ENCODE peak calls at places on chromosomes 12 and 14, in seven cellular contexts. Z is endothelial cell of umbilical vein, I is H1, E is K562, J is HCT116, V is HepG2, Y is SK-N-SH. Q is an unnamed sample. For H3K4me1, the result is how much of the 10 kb centered on the place peaks cover.

GRCh38 chr12:46107591-46107990 is 117.2 kb upstream of the SCAF11 start:
- DNase-seq in Z (no peak), I (no peak), E (no peak), J (no peak), V (no peak), Y (no peak), Q (no peak)

GRCh38 chr12:66279127-66279712 is 23.1 kb upstream of the HELB start:
- DNase-seq in Z (peak), I (no peak), E (peak), J (peak), V (peak), Y (peak), Q (peak)

GRCh38 chr14:78519863-78520262 is 349.7 kb downstream of the NRXN3 start:
- DNase-seq in Z (peak), I (peak), E (peak), J (no peak), V (peak), Y (no peak), Q (peak)

GRCh38 chr14:102616799-102617198 is 24.4 kb downstream of the RCOR1 start:
- DNase-seq in Z (no peak), I (no peak), E (no peak), J (no peak), V (peak), Y (no peak), Q (no peak)

GRCh38 chr14:77141592-77142288 is at the start of gene ZDHHC22:
- DNase-seq in Z (no peak), I (no peak), E (no peak), J (no peak), V (no peak), Y (peak), Q (peak)

GRCh38 chr12:40566246-40566645 is 126.0 kb upstream of the CNTN1 start:
- DNase-seq in Z (no peak), I (no peak), E (no peak), J (no peak), V (no peak), Y (no peak), Q (no peak)

GRCh38 chr14:89912667-89913211 is 41.8 kb downstream of the EFCAB11 start:
- DNase-seq in Z (peak), I (no peak), E (no peak), J (no peak), V (peak), Y (peak), Q (peak)

GRCh38 chr12:1367331-1367730 is 227.1 kb downstream of the FBXL14 start:
- DNase-seq in Z (no peak), I (no peak), E (no peak), J (no peak), V (peak), Y (no peak), Q (no peak)

GRCh38 chr12:57147641-57147944 is 174 bp upstream of the LRP1-AS start:
- DNase-seq in Z (peak), I (no peak), E (no peak), J (no peak), V (peak), Y (no peak), Q (no peak)

GRCh38 chr12:78584695-78585094 is 279.9 kb upstream of the SYT1 start:
- DNase-seq in Z (no peak), I (peak), E (no peak), J (peak), V (peak), Y (no peak), Q (peak)

GRCh38 chr12:57280234-57281062 is 29.5 kb upstream of the STAC3 start:
- DNase-seq in Z (peak), I (no peak), E (peak), J (peak), V (peak), Y (no peak), Q (peak)

GRCh38 chr12:89472508-89472907 is 52.1 kb downstream of the GALNT4 start:
- DNase-seq in Z (no peak), I (no peak), E (no peak), J (no peak), V (no peak), Y (no peak), Q (no peak)

GRCh38 chr12:132185698-132186097 is 41.4 kb downstream of the NOC4L start:
- DNase-seq in Z (no peak), I (no peak), E (no peak), J (no peak), V (no peak), Y (no peak), Q (no peak)

GRCh38 chr12:60805340-60805739 is 1209.5 kb downstream of the SLC16A7 start:
- DNase-seq in Z (no peak), I (no peak), E (no peak), J (no peak), V (no peak), Y (no peak), Q (no peak)

GRCh38 chr14:33834101-33834955 is 116.5 kb downstream of the EGLN3 start:
- DNase-seq in Z (no peak), I (no peak), E (no peak), J (no peak), V (no peak), Y (no peak), Q (peak)

GRCh38 chr12:111268738-111269572 is 99.9 kb downstream of the PHETA1 start:
- DNase-seq in Z (no peak), I (no peak), E (peak), J (peak), V (no peak), Y (peak), Q (peak)

GRCh38 chr12:89893972-89894706 is 185.5 kb upstream of the ATP2B1 start:
- DNase-seq in Z (peak), I (no peak), E (no peak), J (no peak), V (no peak), Y (no peak), Q (no peak)

GRCh38 chr12:66197413-66198055 is 8.5 kb downstream of the IRAK3 start:
- DNase-seq in Z (peak), I (no peak), E (no peak), J (no peak), V (no peak), Y (no peak), Q (no peak)

GRCh38 chr14:44846232-44846824 is 115.4 kb downstream of the KLHL28 start:
- DNase-seq in Z (peak), I (no peak), E (peak), J (peak), V (peak), Y (peak), Q (peak)

GRCh38 chr12:2617365-2617764 is 177.4 kb upstream of the FKBP4 start:
- DNase-seq in Z (no peak), I (no peak), E (no peak), J (no peak), V (no peak), Y (no peak), Q (no peak)

GRCh38 chr12:91985002-91985767 is 160.5 kb downstream of the BTG1 start:
- DNase-seq in Z (peak), I (no peak), E (no peak), J (no peak), V (no peak), Y (no peak), Q (no peak)

GRCh38 chr14:79278286-79278797 is 933.0 kb downstream of the DIO2 start:
- DNase-seq in Z (no peak), I (no peak), E (no peak), J (no peak), V (no peak), Y (peak), Q (no peak)

GRCh38 chr12:75455839-75456238 is 24.7 kb upstream of the GLIPR1 start:
- DNase-seq in Z (no peak), I (no peak), E (no peak), J (no peak), V (no peak), Y (no peak), Q (no peak)

GRCh38 chr14:32104803-32105202 is 27.7 kb downstream of the ARHGAP5 start:
- DNase-seq in Z (no peak), I (no peak), E (no peak), J (no peak), V (no peak), Y (no peak), Q (no peak)

GRCh38 chr14:33693237-33693636 is 257.6 kb downstream of the EGLN3 start:
- DNase-seq in Z (no peak), I (no peak), E (no peak), J (no peak), V (no peak), Y (no peak), Q (no peak)

GRCh38 chr14:30382221-30382620 is 176.7 kb upstream of the G2E3 start:
- DNase-seq in Z (no peak), I (no peak), E (no peak), J (no peak), V (no peak), Y (no peak), Q (no peak)

GRCh38 chr12:126907900-126908764 is 1358.8 kb upstream of the TMEM132C start:
- DNase-seq in Z (no peak), I (no peak), E (peak), J (no peak), V (no peak), Y (no peak), Q (no peak)

GRCh38 chr14:54253195-54253947 is 143.4 kb upstream of the CDKN3 start:
- DNase-seq in Z (peak), I (no peak), E (no peak), J (peak), V (peak), Y (no peak), Q (no peak)

GRCh38 chr14:99821519-99822165 is 28.4 kb downstream of the EML1 start:
- DNase-seq in Z (no peak), I (no peak), E (no peak), J (no peak), V (no peak), Y (peak), Q (no peak)

GRCh38 chr14:81682134-81682533 is 148.5 kb upstream of the SEL1L start:
- DNase-seq in Z (no peak), I (no peak), E (no peak), J (no peak), V (no peak), Y (no peak), Q (peak)

DNA sequence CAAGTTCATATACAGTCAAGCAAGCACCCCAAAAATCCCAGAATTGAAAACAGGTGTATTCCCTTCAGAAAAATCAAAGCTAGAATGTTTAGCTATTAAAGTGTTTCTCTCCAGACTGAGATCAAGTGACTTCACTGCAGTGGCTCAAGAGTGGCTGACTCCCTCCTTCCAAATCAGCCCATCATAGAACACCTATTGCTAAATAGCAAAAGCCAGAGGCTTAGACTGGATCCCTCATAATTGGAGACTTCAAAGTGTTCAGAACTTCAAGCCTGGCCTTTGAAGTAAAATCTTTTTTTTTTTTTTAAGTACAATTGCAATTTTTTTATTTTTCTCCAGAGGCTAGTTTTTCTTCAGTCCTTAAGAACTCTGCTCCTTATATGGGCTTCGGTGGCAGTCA is 50.0 kb upstream of the CERS5 start:
- DNase-seq in Z (no peak), I (no peak), E (no peak), J (no peak), V (no peak), Y (no peak), Q (no peak)
- H3K4me1 ChIP-seq in Z (under half), I (under half), E (under half), J (half or more), V (under half), Y (under half), Q (under half)

GRCh38 chr12:117836476-117836875 is 132.3 kb downstream of the KSR2 start:
- DNase-seq in Z (no peak), I (no peak), E (no peak), J (no peak), V (no peak), Y (no peak), Q (no peak)

GRCh38 chr12:117835113-117835512 is 133.7 kb downstream of the KSR2 start:
- DNase-seq in Z (no peak), I (no peak), E (no peak), J (no peak), V (no peak), Y (peak), Q (no peak)

GRCh38 chr12:117829108-117829507 is 139.7 kb downstream of the KSR2 start:
- DNase-seq in Z (no peak), I (no peak), E (no peak), J (no peak), V (no peak), Y (no peak), Q (no peak)

GRCh38 chr12:117830471-117830870 is 138.3 kb downstream of the KSR2 start:
- DNase-seq in Z (no peak), I (no peak), E (no peak), J (no peak), V (no peak), Y (no peak), Q (no peak)

GRCh38 chr12:117832459-117833457 is 136.0 kb downstream of the KSR2 start:
- DNase-seq in Z (no peak), I (no peak), E (no peak), J (no peak), V (no peak), Y (no peak), Q (no peak)
- H3K4me2 ChIP-seq in Z (no peak), I (no peak), E (no peak), J (no peak), V (no peak), Y (no peak), Q (no peak)

GRCh38 chr12:123601602-123602489 is at the start of gene DDX55:
- DNase-seq in Z (peak), I (no peak), E (peak), J (peak), V (peak), Y (peak), Q (peak)
- TF ChIP-seq POLR2AphosphoS5 in Z (no peak), I (peak), E (peak), J (peak), V (peak), Y (peak), Q (peak)

DNA sequence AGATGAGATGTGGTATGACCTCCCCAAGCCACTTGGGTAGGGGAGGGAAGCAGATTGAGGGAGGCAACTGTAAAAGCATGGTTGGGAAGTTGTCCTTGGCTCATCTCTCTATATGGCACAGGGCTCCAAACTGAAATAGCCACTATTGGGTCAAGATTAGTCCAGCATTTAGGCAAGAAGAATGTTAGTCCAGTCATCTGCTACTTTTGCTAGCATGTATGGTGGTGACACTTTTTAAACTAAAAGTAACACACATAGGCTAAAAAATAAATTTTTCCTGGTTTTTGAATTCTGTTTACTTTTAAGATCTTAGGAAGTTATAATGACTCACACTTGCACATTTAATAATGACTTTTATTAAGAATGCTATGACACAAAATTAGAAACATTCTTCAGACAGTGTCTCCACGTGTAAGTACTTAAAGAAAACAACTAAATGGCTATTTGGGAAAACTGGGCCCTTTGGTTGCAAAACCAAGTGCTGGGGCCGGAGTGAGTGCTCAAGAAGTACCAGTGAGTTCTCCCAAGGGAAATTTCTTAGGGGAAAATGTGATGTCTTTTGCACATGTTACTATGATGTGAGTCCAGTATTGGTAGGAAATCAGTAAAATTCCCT is 179.1 kb upstream of the HIF1A start:
- DNase-seq in Z (peak), I (no peak), E (no peak), J (no peak), V (no peak), Y (no peak), Q (no peak)
- H3K4me1 ChIP-seq in Z (under half), I (under half), E (under half), J (under half), V (half or more), Y (under half), Q (under half)

GRCh38 chr12:94769040-94769420 is 118.7 kb upstream of the TMCC3 start:
- DNase-seq in Z (peak), I (no peak), E (no peak), J (no peak), V (no peak), Y (no peak), Q (no peak)

GRCh38 chr12:94771199-94771598 is 120.8 kb upstream of the TMCC3 start:
- DNase-seq in Z (peak), I (no peak), E (no peak), J (no peak), V (no peak), Y (no peak), Q (no peak)

GRCh38 chr12:94770397-94770759 is 120.0 kb upstream of the TMCC3 start:
- DNase-seq in Z (no peak), I (no peak), E (no peak), J (no peak), V (no peak), Y (no peak), Q (no peak)

GRCh38 chr12:94770777-94771176 is 120.4 kb upstream of the TMCC3 start:
- DNase-seq in Z (no peak), I (no peak), E (no peak), J (no peak), V (no peak), Y (no peak), Q (no peak)

DNA sequence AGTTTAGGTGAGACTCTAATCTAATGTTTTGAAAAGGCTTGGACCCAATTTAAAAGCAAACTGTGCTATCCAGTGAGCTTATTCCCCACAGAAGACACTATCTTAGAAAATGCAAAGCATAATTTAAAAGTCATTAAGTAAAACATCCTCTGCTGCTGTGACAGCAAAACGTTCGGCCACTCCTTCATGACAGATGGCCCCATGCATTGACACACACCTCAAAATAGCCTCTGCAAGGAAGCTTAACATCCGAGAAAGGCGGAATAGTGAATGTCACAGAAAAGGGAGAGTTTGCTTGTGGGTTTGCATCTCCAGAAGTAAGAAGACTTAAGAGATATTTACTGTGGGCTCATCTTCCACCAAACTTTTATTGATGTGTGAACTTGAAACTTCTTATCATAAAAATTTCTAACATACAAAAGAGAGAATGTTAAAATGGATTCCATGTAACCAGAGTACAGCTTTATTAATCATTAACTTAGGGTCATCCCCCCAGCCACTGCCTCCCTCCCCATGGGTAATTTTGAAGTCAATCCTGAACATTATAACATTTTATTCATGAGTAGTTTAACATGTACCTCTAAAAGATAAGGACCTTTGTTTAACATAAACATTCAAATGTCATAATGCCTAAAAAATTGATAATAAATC is 119.5 kb upstream of the TMCC3 start:
- DNase-seq in Z (no peak), I (no peak), E (no peak), J (no peak), V (no peak), Y (no peak), Q (no peak)
- H3K4me2 ChIP-seq in Z (no peak), I (no peak), E (no peak), J (no peak), V (no peak), Y (no peak), Q (no peak)

DNA sequence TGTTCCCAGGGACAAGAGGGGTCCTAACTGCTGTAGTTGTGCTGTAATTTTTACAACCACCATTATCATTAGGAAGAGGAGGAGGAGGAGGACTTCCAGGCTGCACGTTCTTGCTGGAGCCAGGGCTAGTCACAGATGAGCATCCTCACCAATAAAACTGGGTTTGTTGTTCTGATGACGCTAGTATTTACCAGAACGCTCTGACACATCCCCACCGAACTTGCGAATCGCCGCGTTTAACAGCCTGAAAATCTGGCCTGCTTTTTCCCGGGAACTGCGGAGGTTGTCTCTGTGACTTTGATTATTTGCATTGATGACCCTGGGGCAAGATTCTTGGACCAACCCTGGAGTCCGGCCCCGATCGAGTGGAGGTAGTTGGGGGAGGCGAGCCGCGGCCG is 10.2 kb downstream of the TBX5 start:
- DNase-seq in Z (no peak), I (no peak), E (no peak), J (no peak), V (no peak), Y (no peak), Q (peak)
- TF ChIP-seq POLR2AphosphoS5 in Z (no peak), I (no peak), E (no peak), J (no peak), V (no peak), Y (no peak), Q (no peak)

DNA sequence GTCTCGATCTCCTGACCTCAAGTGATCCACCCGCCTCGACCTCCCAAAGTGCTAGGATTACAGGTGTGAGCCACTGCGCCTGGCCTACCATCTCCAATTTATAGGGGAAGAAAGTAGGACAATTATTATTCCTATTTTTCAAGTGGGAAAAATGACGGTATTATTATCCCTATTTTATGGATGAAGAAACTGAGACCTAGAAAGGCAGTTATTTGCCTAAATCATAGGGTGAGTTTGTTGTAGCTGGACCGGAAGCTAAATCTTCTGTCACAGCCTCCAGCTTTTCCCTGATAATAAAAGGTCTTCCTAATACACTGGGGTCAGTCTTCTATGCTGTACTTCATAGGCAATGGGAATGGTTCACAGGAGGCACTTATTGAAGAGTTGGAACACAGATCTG is 13.8 kb downstream of the SLC7A8 start:
- DNase-seq in Z (no peak), I (no peak), E (no peak), J (no peak), V (no peak), Y (no peak), Q (no peak)
- H3K4me1 ChIP-seq in Z (under half), I (under half), E (under half), J (under half), V (under half), Y (under half), Q (under half)